ENCODE peak calls at places on chromosomes 5 and 9, in five cellular contexts. One of them, this sample, is unnamed.

GRCh38 chr9:37919166-37919955 is 15.4 kb upstream of the SLC25A51 start:
- DNase-seq in T follicular helper cell: no peak
- DNase-seq in fibroblast of mammary gland: no peak
- DNase-seq in T-helper 17 cell: no peak
- DNase-seq in osteocyte: no peak
- DNase-seq in this sample: no peak

GRCh38 chr5:134267366-134268018 is 41.6 kb upstream of the PPP2CA start:
- DNase-seq in T follicular helper cell: no peak
- DNase-seq in fibroblast of mammary gland: peak; percentile 57
- DNase-seq in T-helper 17 cell: no peak
- DNase-seq in osteocyte: peak; percentile 30
- DNase-seq in this sample: no peak

GRCh38 chr5:62284946-62285891 is 20.8 kb upstream of the KIF2A start:
- DNase-seq in T follicular helper cell: no peak
- DNase-seq in fibroblast of mammary gland: no peak
- DNase-seq in T-helper 17 cell: no peak
- DNase-seq in osteocyte: no peak
- DNase-seq in this sample: no peak

GRCh38 chr5:102910240-102911226 is 155.4 kb downstream of the PAM start:
- DNase-seq in T follicular helper cell: no peak
- DNase-seq in fibroblast of mammary gland: peak; percentile 58
- DNase-seq in T-helper 17 cell: no peak
- DNase-seq in osteocyte: no peak
- DNase-seq in this sample: no peak

GRCh38 chr9:71911908-71912325 is 478 bp downstream of the C9orf85 start:
- DNase-seq in T follicular helper cell: no peak
- DNase-seq in fibroblast of mammary gland: peak; percentile 69
- DNase-seq in T-helper 17 cell: no peak
- DNase-seq in osteocyte: no peak
- DNase-seq in this sample: no peak

GRCh38 chr9:1875921-1876448 is 139.2 kb upstream of the SMARCA2 start:
- DNase-seq in T follicular helper cell: no peak
- DNase-seq in fibroblast of mammary gland: no peak
- DNase-seq in T-helper 17 cell: no peak
- DNase-seq in osteocyte: no peak
- DNase-seq in this sample: no peak

GRCh38 chr9:27618066-27618465 is 44.8 kb upstream of the C9orf72 start:
- DNase-seq in T follicular helper cell: no peak
- DNase-seq in fibroblast of mammary gland: no peak
- DNase-seq in T-helper 17 cell: no peak
- DNase-seq in osteocyte: no peak
- DNase-seq in this sample: no peak

GRCh38 chr5:146111409-146111808 is 6.0 kb upstream of the PLAC8L1 start:
- DNase-seq in T follicular helper cell: no peak
- DNase-seq in fibroblast of mammary gland: no peak
- DNase-seq in T-helper 17 cell: no peak
- DNase-seq in osteocyte: no peak
- DNase-seq in this sample: no peak